ENCODE peak calls at places on chromosomes 4 and X, in eight cellular contexts. One of them, this sample, is unnamed.

GRCh38 chr4:125323547-125324100 is 8.9 kb downstream of the FAT4 start:
- DNase-seq in NCI-H524 treated with DMSO at 0.1 percent for 48 hours: no peak
- DNase-seq in AG09309: no peak
- DNase-seq in EL: peak
- DNase-seq in T-helper 1 cell: no peak
- DNase-seq in cardiac muscle cell: peak
- DNase-seq in amniotic epithelial cell: peak
- DNase-seq in C1 segment of cervical spinal cord: no peak
- DNase-seq in this sample: no peak

GRCh38 chr4:12126476-12126875 is 697.8 kb upstream of the HS3ST1 start:
- DNase-seq in NCI-H524 treated with DMSO at 0.1 percent for 48 hours: no peak
- DNase-seq in AG09309: no peak
- DNase-seq in EL: no peak
- DNase-seq in T-helper 1 cell: no peak
- DNase-seq in cardiac muscle cell: no peak
- DNase-seq in amniotic epithelial cell: no peak
- DNase-seq in C1 segment of cervical spinal cord: no peak
- DNase-seq in this sample: no peak

GRCh38 chr4:109683621-109684253 is 19.5 kb downstream of the CASP6 start:
- DNase-seq in NCI-H524 treated with DMSO at 0.1 percent for 48 hours: no peak
- DNase-seq in AG09309: no peak
- DNase-seq in EL: no peak
- DNase-seq in T-helper 1 cell: no peak
- DNase-seq in cardiac muscle cell: no peak
- DNase-seq in amniotic epithelial cell: no peak
- DNase-seq in C1 segment of cervical spinal cord: no peak
- DNase-seq in this sample: no peak

GRCh38 chr4:73911746-73912145 is 42.6 kb downstream of the CXCL1 start:
- DNase-seq in NCI-H524 treated with DMSO at 0.1 percent for 48 hours: no peak
- DNase-seq in AG09309: no peak
- DNase-seq in EL: no peak
- DNase-seq in T-helper 1 cell: no peak
- DNase-seq in cardiac muscle cell: no peak
- DNase-seq in amniotic epithelial cell: peak
- DNase-seq in C1 segment of cervical spinal cord: no peak
- DNase-seq in this sample: no peak

GRCh38 chr4:158130204-158130603 is 42.6 kb downstream of the GASK1B start:
- DNase-seq in NCI-H524 treated with DMSO at 0.1 percent for 48 hours: no peak
- DNase-seq in AG09309: no peak
- DNase-seq in EL: no peak
- DNase-seq in T-helper 1 cell: no peak
- DNase-seq in cardiac muscle cell: no peak
- DNase-seq in amniotic epithelial cell: no peak
- DNase-seq in C1 segment of cervical spinal cord: no peak
- DNase-seq in this sample: no peak

GRCh38 chrX:155028192-155028591 is 1.5 kb downstream of the FUNDC2 start:
- DNase-seq in NCI-H524 treated with DMSO at 0.1 percent for 48 hours: no peak
- DNase-seq in AG09309: no peak
- DNase-seq in EL: no peak
- DNase-seq in T-helper 1 cell: no peak
- DNase-seq in cardiac muscle cell: no peak
- DNase-seq in amniotic epithelial cell: no peak
- DNase-seq in C1 segment of cervical spinal cord: no peak
- DNase-seq in this sample: no peak

GRCh38 chr4:127138586-127138985 is 494.2 kb upstream of the INTU start:
- DNase-seq in NCI-H524 treated with DMSO at 0.1 percent for 48 hours: no peak
- DNase-seq in AG09309: peak
- DNase-seq in EL: no peak
- DNase-seq in T-helper 1 cell: no peak
- DNase-seq in cardiac muscle cell: peak
- DNase-seq in amniotic epithelial cell: peak
- DNase-seq in C1 segment of cervical spinal cord: no peak
- DNase-seq in this sample: no peak

GRCh38 chr4:83974111-83974789 is 438.3 kb downstream of the GPAT3 start:
- DNase-seq in NCI-H524 treated with DMSO at 0.1 percent for 48 hours: no peak
- DNase-seq in AG09309: no peak
- DNase-seq in EL: peak
- DNase-seq in T-helper 1 cell: no peak
- DNase-seq in cardiac muscle cell: no peak
- DNase-seq in amniotic epithelial cell: no peak
- DNase-seq in C1 segment of cervical spinal cord: no peak
- DNase-seq in this sample: no peak

GRCh38 chr4:168636506-168637176 is 139.8 kb downstream of the PALLD start:
- DNase-seq in NCI-H524 treated with DMSO at 0.1 percent for 48 hours: no peak
- DNase-seq in AG09309: no peak
- DNase-seq in EL: peak
- DNase-seq in T-helper 1 cell: no peak
- DNase-seq in cardiac muscle cell: peak
- DNase-seq in amniotic epithelial cell: peak
- DNase-seq in C1 segment of cervical spinal cord: no peak
- DNase-seq in this sample: no peak

This sample was measured in T-helper 22 cell.